ENCODE peak calls at places on chromosome 2, in five cellular contexts. One of them, this sample, is unnamed.

GRCh38 chr2:8566155-8566670 is 115.6 kb upstream of the ID2 start:
- DNase-seq in HepG2: no peak
- DNase-seq in K562: no peak
- DNase-seq in GM12878: no peak
- DNase-seq in H1: no peak
- DNase-seq in this sample: no peak

GRCh38 chr2:110732422-110733413 is at the start of gene ACOXL:
- DNase-seq in GM12878: no peak
- DNase-seq in H1: peak
- DNase-seq in K562: peak
- DNase-seq in HepG2: no peak
- DNase-seq in this sample: peak

GRCh38 chr2:156598563-156598962 is 162.4 kb downstream of the GPD2 start:
- DNase-seq in H1: no peak
- DNase-seq in K562: no peak
- DNase-seq in HepG2: no peak
- DNase-seq in GM12878: no peak
- DNase-seq in this sample: no peak

GRCh38 chr2:235669983-235670962 is 176.4 kb downstream of the AGAP1 start:
- DNase-seq in HepG2: no peak
- DNase-seq in GM12878: no peak
- DNase-seq in K562: no peak
- DNase-seq in H1: no peak
- DNase-seq in this sample: peak

GRCh38 chr2:16043627-16044026 is 103.3 kb downstream of the MYCN start:
- DNase-seq in K562: no peak
- DNase-seq in HepG2: no peak
- DNase-seq in H1: no peak
- DNase-seq in GM12878: no peak
- DNase-seq in this sample: no peak

GRCh38 chr2:225806105-225806504 is 406.6 kb downstream of the NYAP2 start:
- DNase-seq in K562: no peak
- DNase-seq in H1: no peak
- DNase-seq in GM12878: no peak
- DNase-seq in HepG2: no peak
- DNase-seq in this sample: no peak

GRCh38 chr2:169767243-169767888 is 31.3 kb upstream of the SSB start:
- DNase-seq in H1: no peak
- DNase-seq in K562: peak
- DNase-seq in HepG2: peak
- DNase-seq in GM12878: no peak
- DNase-seq in this sample: peak

GRCh38 chr2:44110444-44110843 is 58.2 kb upstream of the PPM1B start:
- DNase-seq in K562: no peak
- DNase-seq in HepG2: no peak
- DNase-seq in GM12878: no peak
- DNase-seq in H1: no peak
- DNase-seq in this sample: no peak

GRCh38 chr2:8633735-8634313 is 48.0 kb upstream of the ID2 start:
- DNase-seq in HepG2: peak
- DNase-seq in K562: no peak
- DNase-seq in GM12878: no peak
- DNase-seq in H1: no peak
- DNase-seq in this sample: no peak

GRCh38 chr2:170771049-170771937 is 1.1 kb downstream of the ERICH2 start:
- DNase-seq in GM12878: no peak
- DNase-seq in H1: no peak
- DNase-seq in K562: no peak
- DNase-seq in HepG2: peak
- DNase-seq in this sample: no peak

GRCh38 chr2:85728883-85729824 is 24.6 kb upstream of the ATOH8 start:
- DNase-seq in K562: peak
- DNase-seq in H1: peak
- DNase-seq in GM12878: no peak
- DNase-seq in HepG2: peak
- DNase-seq in this sample: peak

GRCh38 chr2:189163889-189164288 is 15.7 kb downstream of the COL5A2 start:
- DNase-seq in GM12878: no peak
- DNase-seq in HepG2: no peak
- DNase-seq in K562: no peak
- DNase-seq in H1: no peak
- DNase-seq in this sample: no peak

GRCh38 chr2:208148803-208149202 is 2.8 kb upstream of the CRYGB start:
- DNase-seq in GM12878: no peak
- DNase-seq in K562: no peak
- DNase-seq in HepG2: no peak
- DNase-seq in H1: no peak
- DNase-seq in this sample: no peak

GRCh38 chr2:129297430-129297829 is 682.0 kb upstream of the RAB6C start:
- DNase-seq in K562: no peak
- DNase-seq in HepG2: no peak
- DNase-seq in GM12878: no peak
- DNase-seq in H1: no peak
- DNase-seq in this sample: no peak

GRCh38 chr2:190023860-190024259 is 38.7 kb downstream of the MSTN start:
- DNase-seq in K562: peak
- DNase-seq in H1: peak
- DNase-seq in GM12878: no peak
- DNase-seq in HepG2: peak
- DNase-seq in this sample: peak

GRCh38 chr2:205806126-205806905 is 124.0 kb downstream of the NRP2 start:
- DNase-seq in HepG2: peak
- DNase-seq in K562: no peak
- DNase-seq in H1: no peak
- DNase-seq in GM12878: no peak
- DNase-seq in this sample: no peak

GRCh38 chr2:239111401-239112100 is 263.7 kb downstream of the TWIST2 start:
- DNase-seq in K562: no peak
- DNase-seq in HepG2: no peak
- DNase-seq in GM12878: no peak
- DNase-seq in H1: no peak
- DNase-seq in this sample: no peak

GRCh38 chr2:85430780-85431601 is 12.5 kb downstream of the SH2D6 start:
- DNase-seq in HepG2: no peak
- DNase-seq in H1: no peak
- DNase-seq in K562: no peak
- DNase-seq in GM12878: no peak
- DNase-seq in this sample: peak

GRCh38 chr2:154692927-154693326 is 5.6 kb upstream of the KCNJ3 start:
- DNase-seq in GM12878: no peak
- DNase-seq in HepG2: no peak
- DNase-seq in K562: no peak
- DNase-seq in H1: no peak
- DNase-seq in this sample: no peak

GRCh38 chr2:60633615-60634014 is 80.2 kb upstream of the BCL11A start:
- DNase-seq in K562: no peak
- DNase-seq in H1: no peak
- DNase-seq in GM12878: no peak
- DNase-seq in HepG2: no peak
- DNase-seq in this sample: no peak

GRCh38 chr2:26178746-26179436 is 6.0 kb downstream of the GAREM2 start:
- DNase-seq in H1: no peak
- DNase-seq in HepG2: no peak
- DNase-seq in K562: peak
- DNase-seq in GM12878: no peak
- DNase-seq in this sample: peak

GRCh38 chr2:13003500-13003899 is 286.8 kb downstream of the TRIB2 start:
- DNase-seq in HepG2: no peak
- DNase-seq in K562: no peak
- DNase-seq in GM12878: no peak
- DNase-seq in H1: no peak
- DNase-seq in this sample: no peak

GRCh38 chr2:72745679-72746368 is 80.0 kb downstream of the EXOC6B start:
- DNase-seq in K562: peak
- DNase-seq in HepG2: peak
- DNase-seq in H1: no peak
- DNase-seq in GM12878: no peak
- DNase-seq in this sample: peak

GRCh38 chr2:219642465-219643083 is 15.1 kb downstream of the SLC4A3 start:
- DNase-seq in HepG2: peak
- DNase-seq in H1: peak
- DNase-seq in K562: peak
- DNase-seq in GM12878: peak
- DNase-seq in this sample: peak

GRCh38 chr2:85288244-85288725 is 39.5 kb downstream of the TGOLN2 start:
- DNase-seq in H1: no peak
- DNase-seq in HepG2: no peak
- DNase-seq in GM12878: no peak
- DNase-seq in K562: no peak
- DNase-seq in this sample: no peak

GRCh38 chr2:69003731-69004130 is 9.2 kb upstream of the ANTXR1 start:
- DNase-seq in H1: no peak
- DNase-seq in K562: no peak
- DNase-seq in GM12878: no peak
- DNase-seq in HepG2: no peak
- DNase-seq in this sample: no peak

GRCh38 chr2:158713523-158714138 is 81.5 kb upstream of the DAPL1 start:
- DNase-seq in GM12878: no peak
- DNase-seq in K562: no peak
- DNase-seq in HepG2: no peak
- DNase-seq in H1: no peak
- DNase-seq in this sample: no peak

GRCh38 chr2:96195410-96196071 is 13.1 kb downstream of the STARD7 start:
- DNase-seq in K562: no peak
- DNase-seq in HepG2: peak
- DNase-seq in H1: no peak
- DNase-seq in GM12878: no peak
- DNase-seq in this sample: no peak

GRCh38 chr2:223066721-223067120 is 14.7 kb downstream of the KCNE4 start:
- DNase-seq in H1: no peak
- DNase-seq in GM12878: no peak
- DNase-seq in K562: no peak
- DNase-seq in HepG2: no peak
- DNase-seq in this sample: no peak

GRCh38 chr2:223060201-223060825 is 8.3 kb downstream of the KCNE4 start:
- DNase-seq in GM12878: no peak
- DNase-seq in H1: no peak
- DNase-seq in K562: no peak
- DNase-seq in HepG2: no peak
- DNase-seq in this sample: no peak

GRCh38 chr2:223057545-223057944 is 5.6 kb downstream of the KCNE4 start:
- DNase-seq in GM12878: no peak
- DNase-seq in H1: no peak
- DNase-seq in HepG2: no peak
- DNase-seq in K562: peak
- DNase-seq in this sample: no peak

GRCh38 chr2:223058952-223059716 is 7.1 kb downstream of the KCNE4 start:
- DNase-seq in K562: peak
- DNase-seq in HepG2: peak
- DNase-seq in GM12878: no peak
- DNase-seq in H1: no peak
- DNase-seq in this sample: no peak

GRCh38 chr2:223062304-223062845 is 10.4 kb downstream of the KCNE4 start:
- DNase-seq in HepG2: no peak
- DNase-seq in GM12878: no peak
- DNase-seq in K562: no peak
- DNase-seq in H1: no peak
- DNase-seq in this sample: no peak
- TF ChIP-seq RFX5 in HepG2: no peak
- TF ChIP-seq RFX5 in GM12878: no peak
- TF ChIP-seq RFX5 in K562: no peak
- TF ChIP-seq RFX5 in H1: no peak
- TF ChIP-seq RFX5 in this sample: no peak

DNA sequence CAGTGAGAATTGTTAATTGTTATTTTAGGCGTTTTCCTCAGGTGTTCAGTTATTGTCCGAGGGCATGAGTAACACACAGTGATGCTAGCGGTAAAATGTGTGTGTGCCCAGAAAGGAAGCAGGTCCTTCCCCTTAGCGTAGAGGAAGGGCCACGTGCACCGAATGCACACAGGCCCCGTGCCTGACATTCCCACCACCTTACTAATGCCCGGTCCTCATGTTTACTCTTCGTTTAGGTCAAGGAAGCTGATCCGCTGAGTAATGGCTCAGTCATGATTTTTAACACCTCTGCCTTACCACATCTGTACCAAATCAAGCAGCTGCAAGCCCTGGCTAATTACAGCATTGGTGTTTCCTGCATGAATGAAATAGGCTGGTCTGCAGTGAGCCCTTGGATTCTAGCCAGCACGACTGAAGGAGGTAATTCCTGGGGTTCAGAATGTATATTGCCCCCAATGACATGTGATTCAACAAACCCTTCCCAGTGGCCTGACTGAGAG is 76.7 kb downstream of the MERTK start:
- DNase-seq in H1: peak
- DNase-seq in K562: no peak
- DNase-seq in GM12878: no peak
- DNase-seq in HepG2: peak
- DNase-seq in this sample: no peak
- H3K4me2 ChIP-seq in H1: no peak
- H3K4me2 ChIP-seq in K562: no peak
- H3K4me2 ChIP-seq in GM12878: no peak
- H3K4me2 ChIP-seq in HepG2: no peak
- H3K4me2 ChIP-seq in this sample: no peak

GRCh38 chr2:148644885-148645134 is 259 bp downstream of the EPC2 start:
- DNase-seq in GM12878: no peak
- DNase-seq in H1: no peak
- DNase-seq in HepG2: no peak
- DNase-seq in K562: no peak
- DNase-seq in this sample: no peak

GRCh38 chr2:148643998-148644884 is at the start of gene EPC2:
- DNase-seq in H1: peak
- DNase-seq in GM12878: peak
- DNase-seq in HepG2: peak
- DNase-seq in K562: peak
- DNase-seq in this sample: peak

GRCh38 chr2:148643421-148643820 is 1.1 kb upstream of the EPC2 start:
- DNase-seq in H1: no peak
- DNase-seq in HepG2: no peak
- DNase-seq in GM12878: peak
- DNase-seq in K562: no peak
- DNase-seq in this sample: no peak

GRCh38 chr2:148642112-148642744 is 2.3 kb upstream of the EPC2 start:
- DNase-seq in H1: no peak
- DNase-seq in GM12878: no peak
- DNase-seq in HepG2: peak
- DNase-seq in K562: no peak
- DNase-seq in this sample: no peak

DNA sequence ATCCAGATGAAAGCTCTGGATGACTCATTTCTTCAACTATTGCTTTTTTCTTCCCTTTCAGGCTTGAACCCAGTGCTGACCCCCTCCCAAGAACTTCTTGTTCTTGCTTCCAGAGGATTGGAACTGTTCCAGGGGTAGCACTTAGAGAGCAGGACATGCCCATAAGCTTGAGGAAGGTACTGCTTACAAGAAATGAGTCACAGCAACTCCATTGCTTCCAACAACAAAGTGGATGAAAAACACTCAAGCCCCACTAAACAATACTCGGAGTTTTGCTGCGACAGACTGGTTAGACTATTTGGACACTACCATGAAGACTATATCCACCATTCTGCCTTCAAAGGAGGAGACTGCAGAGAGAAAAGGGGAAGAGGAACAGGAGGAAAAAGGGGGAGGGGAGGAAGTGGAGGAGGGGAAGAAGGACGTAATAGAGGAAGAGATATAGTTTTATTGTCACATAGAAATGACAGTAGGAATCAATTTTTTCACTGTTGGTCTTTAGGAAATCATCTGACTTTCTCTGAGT is 1.6 kb upstream of the EPC2 start:
- DNase-seq in HepG2: no peak
- DNase-seq in H1: no peak
- DNase-seq in GM12878: no peak
- DNase-seq in K562: peak
- DNase-seq in this sample: no peak
- TF ChIP-seq SIN3A in HepG2: no peak
- TF ChIP-seq SIN3A in H1: no peak
- TF ChIP-seq SIN3A in GM12878: no peak
- TF ChIP-seq SIN3A in K562: no peak
- TF ChIP-seq SIN3A in this sample: no peak

GRCh38 chr2:28193552-28194383 is 198.9 kb upstream of the FOSL2 start:
- DNase-seq in GM12878: no peak
- DNase-seq in K562: no peak
- DNase-seq in HepG2: no peak
- DNase-seq in H1: no peak
- DNase-seq in this sample: peak
- TF ChIP-seq RFX5 in GM12878: no peak
- TF ChIP-seq RFX5 in K562: no peak
- TF ChIP-seq RFX5 in HepG2: no peak
- TF ChIP-seq RFX5 in H1: no peak
- TF ChIP-seq RFX5 in this sample: no peak